ENCODE peak calls at places on chromosome 3, in eight cellular contexts. U, T, P, I, X, N, L and H are unnamed samples.

GRCh38 chr3:27521179-27521871 is 37.1 kb upstream of the SLC4A7 start:
- DNase-seq in X (no peak), P (no peak), N (no peak), L (peak), I (no peak), T (peak), U (no peak), H (no peak)

GRCh38 chr3:149615731-149616221 is 42.0 kb downstream of the WWTR1 start:
- DNase-seq in T (no peak), N (no peak), X (no peak), L (no peak), I (no peak), P (no peak), U (no peak), H (no peak)

GRCh38 chr3:195241592-195242355 is 29.2 kb downstream of the XXYLT1 start:
- DNase-seq in N (no peak), U (no peak), P (no peak), X (no peak), L (no peak), T (no peak), I (no peak), H (peak)

GRCh38 chr3:74630602-74631001 is 16.1 kb upstream of the CNTN3 start:
- DNase-seq in L (no peak), I (no peak), P (no peak), N (no peak), X (no peak), T (no peak), U (no peak), H (no peak)

GRCh38 chr3:185820973-185821758 is 3.7 kb downstream of the IGF2BP2 start:
- DNase-seq in X (no peak), U (no peak), P (no peak), L (peak), T (no peak), N (no peak), I (no peak), H (no peak)

GRCh38 chr3:133915685-133916639 is 20.3 kb upstream of the RAB6B start:
- DNase-seq in N (no peak), P (no peak), I (no peak), X (no peak), T (no peak), L (peak), U (no peak), H (no peak)

GRCh38 chr3:140505256-140505655 is 172.6 kb upstream of the TRIM42 start:
- DNase-seq in X (no peak), I (no peak), N (no peak), U (no peak), L (no peak), P (peak), T (no peak), H (no peak)

GRCh38 chr3:99323940-99324339 is 314.5 kb upstream of the COL8A1 start:
- DNase-seq in L (no peak), P (no peak), I (no peak), U (no peak), T (no peak), N (no peak), X (no peak), H (no peak)

GRCh38 chr3:163622384-163622783 is 1455.9 kb downstream of the SI start:
- DNase-seq in I (no peak), N (no peak), T (no peak), P (no peak), L (peak), X (no peak), U (no peak), H (no peak)

GRCh38 chr3:137764563-137765309 is 621 bp downstream of the SOX14 start:
- DNase-seq in P (no peak), N (no peak), I (no peak), L (no peak), T (no peak), X (no peak), U (no peak), H (no peak)

GRCh38 chr3:10470666-10471336 is 34.6 kb downstream of the ATP2B2 start:
- DNase-seq in T (no peak), X (no peak), P (no peak), L (no peak), U (no peak), I (no peak), N (no peak), H (no peak)